ENCODE peak calls at places on chromosomes 3 and 15, in nine cellular contexts. C is adrenal gland; A is ovary; K is heart right ventricle; P is A549; D is thoracic aorta; G is suprapubic skin; L is CD8-positive, alpha-beta T cell; O is right atrium auricular region. M is an unnamed sample. For H3K9me3, the result is how much of the 10 kb centered on the place peaks cover.

GRCh38 chr3:172678068-172678467 is 32.8 kb downstream of the NCEH1 start:
- DNase-seq in C (no peak), A (no peak), K (no peak), P (no peak), D (no peak), G (no peak), L (no peak), O (no peak), M (no peak)

GRCh38 chr15:28243901-28244300 is 78.1 kb downstream of the HERC2 start:
- DNase-seq in C (no peak), A (no peak), K (no peak), P (no peak), D (no peak), G (no peak), L (no peak), O (no peak), M (no peak)

GRCh38 chr3:37671000-37671483 is 190.6 kb upstream of the CTDSPL start:
- DNase-seq in C (no peak), A (no peak), K (no peak), P (no peak), D (no peak), G (no peak), L (no peak), O (no peak), M (no peak)

GRCh38 chr3:90040554-90040953 is 933.1 kb downstream of the EPHA3 start:
- DNase-seq in C (no peak), A (no peak), K (no peak), P (no peak), D (no peak), G (no peak), L (no peak), O (no peak), M (no peak)

GRCh38 chr3:195820186-195820585 is 8.5 kb upstream of the MUC4 start:
- DNase-seq in C (no peak), A (no peak), K (no peak), P (no peak), D (no peak), G (no peak), L (no peak), O (no peak), M (no peak)

GRCh38 chr3:177263615-177264365 is 66.5 kb upstream of the TBL1XR1 start:
- DNase-seq in C (no peak), A (no peak), K (no peak), P (no peak), D (no peak), G (no peak), L (no peak), O (peak), M (no peak)

GRCh38 chr15:39404767-39405173 is 176.1 kb upstream of the THBS1 start:
- DNase-seq in C (no peak), A (no peak), K (no peak), P (peak), D (no peak), G (no peak), L (no peak), O (peak), M (no peak)

GRCh38 chr3:133494469-133494868 is 79.0 kb upstream of the CDV3 start:
- DNase-seq in C (no peak), A (no peak), K (no peak), P (peak), D (no peak), G (no peak), L (no peak), O (no peak), M (no peak)

GRCh38 chr15:90217671-90218394 is 15.9 kb downstream of the CIB1 start:
- DNase-seq in C (no peak), A (no peak), K (no peak), P (no peak), D (no peak), G (no peak), L (no peak), O (no peak), M (no peak)

GRCh38 chr3:67578416-67578815 is 76.0 kb downstream of the SUCLG2 start:
- DNase-seq in C (no peak), A (no peak), K (no peak), P (no peak), D (no peak), G (no peak), L (no peak), O (no peak), M (peak)

GRCh38 chr3:98971183-98971681 is 69.7 kb upstream of the DCBLD2 start:
- DNase-seq in C (no peak), A (no peak), K (no peak), P (peak), D (no peak), G (no peak), L (no peak), O (no peak), M (no peak)

GRCh38 chr15:39860200-39860599 is 59.9 kb downstream of the GPR176 start:
- DNase-seq in C (no peak), A (no peak), K (no peak), P (no peak), D (no peak), G (no peak), L (no peak), O (no peak), M (no peak)

GRCh38 chr15:66670698-66671580 is 31.1 kb upstream of the SMAD6 start:
- DNase-seq in C (no peak), A (no peak), K (no peak), P (peak), D (no peak), G (no peak), L (no peak), O (no peak), M (no peak)

GRCh38 chr15:40470423-40471104 is at the start of gene CHST14:
- DNase-seq in C (peak), A (peak), K (peak), P (peak), D (no peak), G (no peak), L (peak), O (peak), M (no peak)

GRCh38 chr3:72818915-72819314 is 29.3 kb downstream of the SHQ1 start:
- DNase-seq in C (peak), A (no peak), K (no peak), P (no peak), D (peak), G (no peak), L (no peak), O (no peak), M (no peak)

GRCh38 chr3:193702967-193703366 is 110.0 kb downstream of the OPA1 start:
- DNase-seq in C (no peak), A (no peak), K (no peak), P (no peak), D (no peak), G (no peak), L (no peak), O (no peak), M (no peak)

GRCh38 chr3:7800006-7800780 is 701.4 kb upstream of the LMCD1 start:
- DNase-seq in C (no peak), A (no peak), K (no peak), P (no peak), D (no peak), G (no peak), L (no peak), O (no peak), M (no peak)

GRCh38 chr15:95024388-95024787 is 793.0 kb downstream of the MCTP2 start:
- DNase-seq in C (no peak), A (no peak), K (no peak), P (peak), D (no peak), G (no peak), L (no peak), O (no peak), M (no peak)

GRCh38 chr3:28326458-28326926 is 22.0 kb upstream of the ZCWPW2 start:
- DNase-seq in C (no peak), A (no peak), K (no peak), P (no peak), D (no peak), G (no peak), L (no peak), O (no peak), M (no peak)

GRCh38 chr3:129286081-129286480 is 7.4 kb downstream of the HMCES start:
- DNase-seq in C (no peak), A (no peak), K (no peak), P (no peak), D (no peak), G (no peak), L (no peak), O (no peak), M (no peak)

GRCh38 chr3:11238057-11238456 is 34.1 kb upstream of the ATG7 start:
- DNase-seq in C (no peak), A (no peak), K (no peak), P (no peak), D (no peak), G (no peak), L (no peak), O (no peak), M (no peak)

GRCh38 chr3:85576091-85576690 is 617.4 kb downstream of the CADM2 start:
- DNase-seq in C (peak), A (peak), K (peak), P (peak), D (no peak), G (no peak), L (no peak), O (peak), M (peak)

GRCh38 chr3:188185717-188186236 is 31.8 kb downstream of the LPP start:
- DNase-seq in C (peak), A (no peak), K (no peak), P (no peak), D (no peak), G (no peak), L (no peak), O (no peak), M (no peak)

GRCh38 chr3:57007513-57008415 is 52.7 kb upstream of the SPATA12 start:
- DNase-seq in C (peak), A (peak), K (peak), P (no peak), D (peak), G (peak), L (no peak), O (peak), M (no peak)

GRCh38 chr15:64877435-64877834 is 34.3 kb upstream of the ANKDD1A start:
- DNase-seq in C (peak), A (peak), K (peak), P (no peak), D (no peak), G (no peak), L (no peak), O (peak), M (no peak)

GRCh38 chr3:55160241-55160877 is 232.5 kb upstream of the LRTM1 start:
- DNase-seq in C (peak), A (no peak), K (peak), P (no peak), D (peak), G (no peak), L (no peak), O (peak), M (no peak)

GRCh38 chr15:70348581-70349344 is 251.0 kb upstream of the TLE3 start:
- DNase-seq in C (peak), A (no peak), K (no peak), P (no peak), D (no peak), G (peak), L (no peak), O (no peak), M (no peak)

GRCh38 chr3:52238761-52239701 is at the start of gene TWF2:
- DNase-seq in C (peak), A (peak), K (peak), P (peak), D (peak), G (no peak), L (peak), O (no peak), M (no peak)

GRCh38 chr15:27059610-27060202 is 88.7 kb downstream of the GABRG3 start:
- DNase-seq in C (peak), A (no peak), K (peak), P (peak), D (no peak), G (no peak), L (no peak), O (no peak), M (peak)

GRCh38 chr3:127411083-127411727 is 123.4 kb upstream of the PRR20G start:
- DNase-seq in C (peak), A (no peak), K (no peak), P (no peak), D (no peak), G (peak), L (no peak), O (peak), M (no peak)

GRCh38 chr15:76338555-76339301 is 2.2 kb downstream of the ISL2 start:
- DNase-seq in C (no peak), A (no peak), K (no peak), P (no peak), D (no peak), G (no peak), L (no peak), O (no peak), M (no peak)

GRCh38 chr3:155106059-155106458 is 25.9 kb downstream of the MME start:
- DNase-seq in C (no peak), A (no peak), K (no peak), P (no peak), D (no peak), G (no peak), L (no peak), O (no peak), M (no peak)

GRCh38 chr3:42906085-42906904 is at the start of gene ZNF662:
- DNase-seq in C (peak), A (peak), K (peak), P (no peak), D (no peak), G (peak), L (no peak), O (no peak), M (no peak)

GRCh38 chr15:59688383-59688887 is 685 bp downstream of the BNIP2 start:
- DNase-seq in C (no peak), A (no peak), K (peak), P (peak), D (no peak), G (no peak), L (no peak), O (no peak), M (no peak)

GRCh38 chr3:29827756-29828155 is 546.9 kb downstream of the RBMS3 start:
- DNase-seq in C (no peak), A (no peak), K (no peak), P (no peak), D (no peak), G (no peak), L (no peak), O (no peak), M (no peak)

GRCh38 chr3:128349963-128350599 is 116.6 kb downstream of the DNAJB8 start:
- DNase-seq in C (no peak), A (no peak), K (no peak), P (no peak), D (no peak), G (no peak), L (no peak), O (no peak), M (no peak)

DNA sequence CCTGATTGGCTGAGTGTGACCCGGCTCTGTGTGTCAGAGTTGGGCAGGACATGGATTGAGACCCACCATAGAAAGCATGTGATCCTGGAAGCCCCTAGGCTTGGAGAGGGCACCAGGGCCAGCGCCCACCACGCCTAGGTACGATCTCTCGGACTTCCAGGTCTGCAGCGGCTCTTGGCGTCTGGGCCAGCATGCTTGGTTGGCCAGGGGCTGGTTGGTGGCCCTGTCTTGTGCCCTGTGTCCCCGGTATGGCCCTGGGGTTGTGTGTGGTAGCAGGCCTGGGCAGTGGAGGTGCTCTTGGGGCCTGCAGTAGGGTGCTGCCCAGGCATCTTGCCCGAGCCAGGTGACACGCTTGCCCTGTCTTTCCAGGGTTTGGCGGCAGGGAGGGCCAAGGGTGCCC is 210.6 kb downstream of the UBE3A start:
- DNase-seq in C (no peak), A (no peak), K (no peak), P (no peak), D (no peak), G (no peak), L (no peak), O (no peak), M (no peak)
- H3K9me3 ChIP-seq in C (under half), A (under half), K (under half), P (under half), D (under half), G (under half), L (under half), O (under half), M (under half)

DNA sequence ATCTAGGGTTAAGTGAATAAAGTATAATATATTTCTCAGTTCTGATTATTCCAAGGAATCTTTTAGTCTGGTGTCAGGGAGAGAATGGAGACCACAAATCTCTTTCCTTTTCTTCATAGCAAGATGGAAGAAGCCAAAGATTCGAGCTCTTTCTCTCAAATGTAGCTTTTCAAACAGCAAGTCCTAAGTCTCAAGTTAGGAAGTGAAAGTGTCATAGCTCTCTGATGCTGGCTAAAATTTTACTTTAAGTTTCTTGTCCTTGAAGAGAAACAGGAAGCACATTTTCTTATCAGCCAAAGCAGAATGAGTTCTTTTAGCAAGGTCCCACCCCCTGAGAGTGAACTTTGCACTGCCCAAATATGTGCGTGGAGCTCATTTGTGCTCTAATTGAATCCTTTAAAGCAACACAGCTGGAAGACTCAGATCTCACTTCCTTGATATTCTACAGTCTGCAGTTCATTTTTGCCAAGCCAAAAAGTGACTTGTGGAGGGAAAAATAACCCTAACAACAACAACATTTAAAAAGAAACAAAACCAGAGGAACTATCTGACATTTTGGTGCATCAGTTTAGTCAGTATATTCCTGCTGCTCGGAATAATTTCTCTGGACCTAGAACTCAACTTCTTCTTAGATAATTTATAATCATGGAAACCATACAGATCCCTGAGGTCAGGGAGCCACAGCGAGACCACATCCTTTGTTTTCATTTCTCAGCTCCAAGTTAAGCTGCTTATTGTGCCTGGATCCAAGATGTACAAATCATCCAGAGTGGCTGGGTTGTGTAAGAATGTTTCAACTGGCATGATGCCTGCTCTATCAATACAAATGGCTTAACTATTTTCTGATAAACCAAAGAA is 238.7 kb upstream of the P2RY1 start:
- DNase-seq in C (peak), A (peak), K (peak), P (no peak), D (peak), G (no peak), L (no peak), O (no peak), M (no peak)
- H3K4me3 ChIP-seq in C (no peak), A (peak), K (no peak), P (no peak), D (peak), G (peak), L (peak), O (no peak), M (no peak)

DNA sequence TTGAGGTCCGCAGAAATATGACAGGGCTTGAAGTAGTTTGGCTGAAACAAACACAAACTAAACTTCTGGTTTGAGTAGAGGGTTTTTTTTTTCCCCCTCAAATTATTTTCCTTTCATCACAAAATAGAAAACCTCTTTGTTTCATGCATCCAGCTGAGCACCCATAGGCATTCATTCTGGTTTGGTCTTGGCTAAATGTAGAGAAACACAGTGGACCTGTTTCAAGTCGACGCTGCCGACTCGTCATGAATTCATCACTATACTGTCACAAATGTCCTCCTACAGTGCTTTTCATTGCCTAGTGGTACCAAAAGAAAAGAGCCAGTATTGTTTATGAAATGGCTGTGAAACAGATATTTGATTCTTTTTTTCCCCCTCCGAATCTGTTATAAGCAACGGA is 52.4 kb upstream of the GYG1 start:
- DNase-seq in C (no peak), A (no peak), K (no peak), P (no peak), D (no peak), G (no peak), L (no peak), O (no peak), M (no peak)
- H3K27ac ChIP-seq in C (no peak), A (no peak), K (no peak), P (no peak), D (no peak), G (no peak), L (no peak), O (no peak), M (no peak)

GRCh38 chr15:24078310-24079029 is 391.4 kb upstream of the NDN start:
- DNase-seq in C (no peak), A (no peak), K (no peak), P (no peak), D (no peak), G (no peak), L (no peak), O (no peak), M (no peak)

GRCh38 chr15:24076090-24076784 is 389.1 kb upstream of the NDN start:
- DNase-seq in C (no peak), A (no peak), K (no peak), P (no peak), D (no peak), G (no peak), L (no peak), O (no peak), M (no peak)

GRCh38 chr15:24075420-24076089 is 388.4 kb upstream of the NDN start:
- DNase-seq in C (no peak), A (no peak), K (no peak), P (no peak), D (no peak), G (no peak), L (no peak), O (no peak), M (no peak)
- H3K9me3 ChIP-seq in C (under half), A (under half), K (under half), P (under half), D (under half), G (under half), L (under half), O (under half), M (under half)

GRCh38 chr3:169594402-169594801 is 69.1 kb downstream of the MECOM start:
- DNase-seq in C (no peak), A (no peak), K (no peak), P (no peak), D (no peak), G (no peak), L (no peak), O (no peak), M (no peak)
- H3K4me3 ChIP-seq in C (no peak), A (no peak), K (no peak), P (no peak), D (no peak), G (no peak), L (no peak), O (no peak), M (no peak)

DNA sequence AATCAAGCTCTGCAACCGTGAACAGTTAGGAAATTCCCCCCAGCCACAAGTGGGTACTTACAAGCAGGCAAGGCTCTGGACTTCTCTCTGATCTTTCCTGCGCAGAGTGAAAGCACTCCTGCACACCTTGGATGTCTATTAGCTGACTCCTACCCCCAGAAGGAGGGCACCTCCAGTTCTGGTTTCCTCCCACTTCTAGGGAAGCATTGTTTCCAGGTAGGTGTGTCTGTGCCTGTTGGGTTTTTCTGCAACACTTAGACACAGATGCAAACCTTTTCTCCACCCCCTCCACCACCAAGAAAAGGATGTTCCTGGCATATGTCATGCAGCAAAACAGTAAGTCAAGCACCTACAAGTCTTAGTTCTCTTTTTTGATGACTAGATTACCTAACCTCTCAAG is at the start of gene ZBED2:
- DNase-seq in C (no peak), A (no peak), K (no peak), P (no peak), D (no peak), G (no peak), L (no peak), O (no peak), M (no peak)
- H3K27ac ChIP-seq in C (no peak), A (no peak), K (no peak), P (peak), D (no peak), G (no peak), L (no peak), O (no peak), M (no peak)

GRCh38 chr15:98263787-98264186 is 303.3 kb downstream of the ARRDC4 start:
- DNase-seq in C (no peak), A (no peak), K (no peak), P (no peak), D (no peak), G (no peak), L (no peak), O (no peak), M (no peak)
- H3K9me3 ChIP-seq in C (under half), A (under half), K (under half), P (under half), D (under half), G (under half), L (under half), O (under half), M (under half)